ENCODE peak calls at places on chromosomes 7 and 10, in nine cellular contexts. Y is body of pancreas, V is BE2C, W is suprapubic skin, K is ovary, H is MM.1S, C is left ventricle myocardium inferior, N is prostate gland, F is IMR-90. Q is an unnamed sample. For H3K27me3, the result is how much of the 10 kb centered on the place peaks cover.

GRCh38 chr10:68598978-68599753 is 39.0 kb downstream of the TET1 start:
- DNase-seq in Y (peak), V (peak), W (peak), K (peak), H (no peak), C (peak), N (peak), F (peak), Q (peak)

GRCh38 chr7:155870334-155871180 is 58.3 kb upstream of the SHH start:
- DNase-seq in Y (no peak), V (no peak), W (peak), K (no peak), H (no peak), C (no peak), N (no peak), F (no peak), Q (no peak)

GRCh38 chr7:130147710-130148325 is 57.4 kb downstream of the TMEM209 start:
- DNase-seq in Y (no peak), V (no peak), W (no peak), K (no peak), H (no peak), C (no peak), N (no peak), F (no peak), Q (no peak)

GRCh38 chr7:153245809-153246208 is 486.3 kb downstream of the ACTR3B start:
- DNase-seq in Y (no peak), V (no peak), W (no peak), K (no peak), H (no peak), C (no peak), N (no peak), F (no peak), Q (no peak)

GRCh38 chr10:119616879-119617580 is 20.3 kb upstream of the TIAL1 start:
- DNase-seq in Y (no peak), V (no peak), W (no peak), K (no peak), H (peak), C (peak), N (no peak), F (no peak), Q (no peak)

GRCh38 chr10:74332398-74332797 is 181.4 kb downstream of the ADK start:
- DNase-seq in Y (no peak), V (no peak), W (no peak), K (no peak), H (no peak), C (no peak), N (no peak), F (peak), Q (no peak)

GRCh38 chr10:75645704-75646103 is 214.3 kb downstream of the LRMDA start:
- DNase-seq in Y (no peak), V (no peak), W (no peak), K (no peak), H (no peak), C (no peak), N (no peak), F (no peak), Q (no peak)

GRCh38 chr10:69856601-69857166 is 55.0 kb downstream of the COL13A1 start:
- DNase-seq in Y (no peak), V (no peak), W (no peak), K (no peak), H (no peak), C (no peak), N (no peak), F (no peak), Q (no peak)

GRCh38 chr7:42662862-42663261 is 249.0 kb downstream of the C7orf25 start:
- DNase-seq in Y (no peak), V (no peak), W (no peak), K (no peak), H (no peak), C (no peak), N (no peak), F (no peak), Q (no peak)

GRCh38 chr10:78931333-78932083 is 137.3 kb upstream of the ZMIZ1 start:
- DNase-seq in Y (no peak), V (peak), W (peak), K (peak), H (no peak), C (peak), N (no peak), F (peak), Q (peak)

GRCh38 chr10:80132299-80133139 is at the start of gene PLAC9:
- DNase-seq in Y (no peak), V (no peak), W (peak), K (peak), H (no peak), C (peak), N (no peak), F (peak), Q (peak)

GRCh38 chr7:105838273-105839141 is 37.9 kb downstream of the ATXN7L1 start:
- DNase-seq in Y (peak), V (peak), W (no peak), K (peak), H (no peak), C (peak), N (no peak), F (peak), Q (no peak)

GRCh38 chr10:49143249-49143648 is 9.4 kb upstream of the FAM170B start:
- DNase-seq in Y (no peak), V (no peak), W (no peak), K (no peak), H (no peak), C (no peak), N (no peak), F (no peak), Q (no peak)

GRCh38 chr7:39606352-39606751 is 17.0 kb upstream of the RALA start:
- DNase-seq in Y (no peak), V (no peak), W (no peak), K (no peak), H (no peak), C (no peak), N (no peak), F (no peak), Q (no peak)

GRCh38 chr10:43237631-43238446 is 29.0 kb downstream of the RASGEF1A start:
- DNase-seq in Y (peak), V (peak), W (peak), K (no peak), H (no peak), C (no peak), N (no peak), F (no peak), Q (peak)

GRCh38 chr7:131234719-131235488 is 92.8 kb upstream of the MKLN1 start:
- DNase-seq in Y (no peak), V (no peak), W (no peak), K (no peak), H (no peak), C (no peak), N (no peak), F (peak), Q (no peak)

GRCh38 chr10:103491729-103492364 is 1.7 kb upstream of the NEURL1 start:
- DNase-seq in Y (no peak), V (peak), W (no peak), K (peak), H (no peak), C (no peak), N (no peak), F (peak), Q (no peak)

GRCh38 chr10:88657901-88658300 is 6.3 kb upstream of the LIPF start:
- DNase-seq in Y (no peak), V (no peak), W (no peak), K (no peak), H (no peak), C (no peak), N (no peak), F (peak), Q (no peak)

GRCh38 chr7:104005197-104005596 is 15.7 kb upstream of the RELN start:
- DNase-seq in Y (no peak), V (no peak), W (no peak), K (no peak), H (no peak), C (no peak), N (no peak), F (peak), Q (no peak)

GRCh38 chr7:26346611-26347200 is 55.0 kb downstream of the SNX10 start:
- DNase-seq in Y (no peak), V (no peak), W (no peak), K (no peak), H (no peak), C (no peak), N (peak), F (peak), Q (no peak)

GRCh38 chr7:28626629-28627262 is 214.4 kb downstream of the CREB5 start:
- DNase-seq in Y (no peak), V (peak), W (no peak), K (no peak), H (peak), C (no peak), N (no peak), F (peak), Q (no peak)

GRCh38 chr10:129055966-129056365 is 411.1 kb upstream of the MGMT start:
- DNase-seq in Y (no peak), V (peak), W (no peak), K (no peak), H (no peak), C (no peak), N (no peak), F (no peak), Q (no peak)

GRCh38 chr7:122884186-122884585 is 2.1 kb downstream of the CADPS2 start:
- DNase-seq in Y (no peak), V (no peak), W (no peak), K (no peak), H (no peak), C (no peak), N (peak), F (no peak), Q (no peak)

GRCh38 chr10:1173091-1173490 is 116.9 kb downstream of the WDR37 start:
- DNase-seq in Y (no peak), V (no peak), W (no peak), K (no peak), H (no peak), C (no peak), N (no peak), F (no peak), Q (no peak)

GRCh38 chr7:90111-91063 is 102.0 kb upstream of the FAM20C start:
- DNase-seq in Y (no peak), V (no peak), W (no peak), K (no peak), H (no peak), C (no peak), N (no peak), F (peak), Q (no peak)

GRCh38 chr10:75910032-75910431 is 478.6 kb downstream of the LRMDA start:
- DNase-seq in Y (no peak), V (no peak), W (no peak), K (no peak), H (peak), C (no peak), N (no peak), F (peak), Q (no peak)

GRCh38 chr7:129208667-129209066 is 16.2 kb upstream of the AHCYL2 start:
- DNase-seq in Y (no peak), V (peak), W (no peak), K (no peak), H (no peak), C (no peak), N (no peak), F (no peak), Q (no peak)

GRCh38 chr7:143256325-143256724 is 6.9 kb upstream of the GSTK1 start:
- DNase-seq in Y (no peak), V (no peak), W (no peak), K (no peak), H (no peak), C (no peak), N (no peak), F (no peak), Q (no peak)
- TF ChIP-seq CTCF in Y (no peak), V (no peak), W (no peak), K (no peak), H (no peak), C (no peak), N (no peak), F (no peak), Q (no peak)

GRCh38 chr7:32071466-32072091 is 1.4 kb upstream of the PDE1C start:
- DNase-seq in Y (no peak), V (no peak), W (no peak), K (no peak), H (no peak), C (no peak), N (no peak), F (no peak), Q (no peak)

GRCh38 chr7:32072397-32072796 is 2.2 kb upstream of the PDE1C start:
- DNase-seq in Y (no peak), V (no peak), W (no peak), K (no peak), H (no peak), C (no peak), N (no peak), F (no peak), Q (peak)

GRCh38 chr7:32074787-32075570 is 4.8 kb upstream of the PDE1C start:
- DNase-seq in Y (no peak), V (no peak), W (no peak), K (no peak), H (no peak), C (no peak), N (no peak), F (no peak), Q (no peak)

GRCh38 chr7:32075612-32076011 is 5.4 kb upstream of the PDE1C start:
- DNase-seq in Y (no peak), V (no peak), W (no peak), K (no peak), H (no peak), C (no peak), N (no peak), F (no peak), Q (no peak)

GRCh38 chr7:32073533-32073932 is 3.3 kb upstream of the PDE1C start:
- DNase-seq in Y (no peak), V (no peak), W (no peak), K (no peak), H (no peak), C (no peak), N (no peak), F (no peak), Q (no peak)
- H3K27me3 ChIP-seq in Y (under half), V (under half), W (half or more), K (under half), H (under half), C (under half), N (under half), F (under half), Q (under half)

GRCh38 chr10:72328045-72328828 is 26.5 kb downstream of the DNAJB12 start:
- DNase-seq in Y (peak), V (peak), W (peak), K (peak), H (no peak), C (peak), N (peak), F (peak), Q (peak)
- TF ChIP-seq CTCF in Y (peak), V (peak), W (peak), K (peak), H (peak), C (peak), N (peak), F (peak), Q (peak)

GRCh38 chr10:132788180-132788830 is 2.4 kb upstream of the NKX6-2 start:
- DNase-seq in Y (no peak), V (no peak), W (no peak), K (no peak), H (no peak), C (no peak), N (peak), F (peak), Q (no peak)

GRCh38 chr10:132789659-132790148 is 3.8 kb upstream of the NKX6-2 start:
- DNase-seq in Y (no peak), V (no peak), W (no peak), K (no peak), H (no peak), C (no peak), N (no peak), F (no peak), Q (no peak)

GRCh38 chr10:132787253-132788179 is 1.6 kb upstream of the NKX6-2 start:
- DNase-seq in Y (no peak), V (no peak), W (no peak), K (no peak), H (no peak), C (no peak), N (no peak), F (no peak), Q (no peak)

GRCh38 chr10:132790470-132790869 is 4.5 kb upstream of the NKX6-2 start:
- DNase-seq in Y (no peak), V (no peak), W (no peak), K (no peak), H (no peak), C (no peak), N (no peak), F (no peak), Q (no peak)

DNA sequence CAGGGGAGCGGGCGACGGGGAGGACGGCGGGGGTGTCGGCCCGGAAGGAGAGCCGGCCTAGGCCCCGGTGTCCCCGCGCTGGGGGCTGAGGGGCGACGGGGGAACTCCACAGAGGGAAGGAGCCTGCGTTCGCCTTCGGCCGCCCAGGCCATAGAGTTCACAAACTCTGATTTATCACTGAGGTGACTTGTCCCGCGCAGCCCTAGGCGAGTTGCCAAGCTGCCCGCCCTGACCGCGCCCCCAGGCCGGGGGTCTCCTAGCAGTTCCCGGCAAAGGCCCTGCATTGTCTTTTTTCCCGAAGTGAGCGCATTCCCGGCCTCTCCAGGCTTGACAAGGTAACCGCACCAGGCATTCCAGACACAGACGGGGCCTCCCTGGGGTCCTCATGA is 2.9 kb upstream of the NKX6-2 start:
- DNase-seq in Y (no peak), V (no peak), W (no peak), K (no peak), H (no peak), C (no peak), N (no peak), F (no peak), Q (no peak)
- H3K27me3 ChIP-seq in Y (under half), V (half or more), W (half or more), K (under half), H (under half), C (half or more), N (under half), F (half or more), Q (half or more)

GRCh38 chr10:14906765-14907164 is 28.1 kb downstream of the SUV39H2 start:
- DNase-seq in Y (no peak), V (no peak), W (no peak), K (no peak), H (no peak), C (no peak), N (no peak), F (no peak), Q (no peak)

GRCh38 chr10:14904864-14905263 is 26.2 kb downstream of the SUV39H2 start:
- DNase-seq in Y (no peak), V (no peak), W (no peak), K (no peak), H (no peak), C (no peak), N (no peak), F (no peak), Q (no peak)

GRCh38 chr10:14905890-14906289 is 27.2 kb downstream of the SUV39H2 start:
- DNase-seq in Y (no peak), V (no peak), W (no peak), K (no peak), H (no peak), C (no peak), N (no peak), F (no peak), Q (no peak)

GRCh38 chr10:14909101-14909500 is 30.4 kb downstream of the SUV39H2 start:
- DNase-seq in Y (no peak), V (no peak), W (no peak), K (no peak), H (no peak), C (no peak), N (no peak), F (no peak), Q (no peak)

GRCh38 chr10:14904316-14904732 is 25.7 kb downstream of the SUV39H2 start:
- DNase-seq in Y (no peak), V (no peak), W (no peak), K (no peak), H (peak), C (no peak), N (no peak), F (peak), Q (no peak)
- TF ChIP-seq CTCF in Y (peak), V (peak), W (peak), K (peak), H (peak), C (peak), N (peak), F (peak), Q (peak)

GRCh38 chr7:20794676-20795075 is 8.0 kb upstream of the SP8 start:
- DNase-seq in Y (no peak), V (no peak), W (no peak), K (no peak), H (no peak), C (no peak), N (no peak), F (no peak), Q (no peak)
- H3K27me3 ChIP-seq in Y (half or more), V (half or more), W (half or more), K (under half), H (under half), C (half or more), N (under half), F (half or more), Q (half or more)

GRCh38 chr7:89621925-89622641 is 532.2 kb upstream of the STEAP1 start:
- DNase-seq in Y (no peak), V (no peak), W (no peak), K (no peak), H (no peak), C (no peak), N (no peak), F (no peak), Q (no peak)

GRCh38 chr7:89623018-89623672 is 531.1 kb upstream of the STEAP1 start:
- DNase-seq in Y (peak), V (peak), W (no peak), K (no peak), H (peak), C (no peak), N (peak), F (peak), Q (no peak)

GRCh38 chr7:89618269-89618668 is 536.0 kb upstream of the STEAP1 start:
- DNase-seq in Y (no peak), V (no peak), W (no peak), K (no peak), H (no peak), C (no peak), N (no peak), F (no peak), Q (no peak)
- TF ChIP-seq CTCF in Y (peak), V (no peak), W (no peak), K (no peak), H (peak), C (no peak), N (no peak), F (no peak), Q (no peak)

GRCh38 chr7:139735466-139735865 is 42.3 kb downstream of the HIPK2 start:
- DNase-seq in Y (no peak), V (no peak), W (no peak), K (no peak), H (no peak), C (no peak), N (no peak), F (no peak), Q (no peak)
- H3K27me3 ChIP-seq in Y (under half), V (under half), W (under half), K (under half), H (under half), C (under half), N (under half), F (under half), Q (under half)